ENCODE peak calls at places on chromosome 12, in eight cellular contexts. V, H, C, T, N, G, F and I are unnamed samples.

GRCh38 chr12:3055712-3056467 is 21.3 kb upstream of the TSPAN9 start:
- DNase-seq in C (no peak), T (no peak), V (no peak), G (no peak), F (peak), N (peak), H (no peak), I (no peak)

GRCh38 chr12:28946361-28946760 is 202.7 kb upstream of the FAR2 start:
- DNase-seq in H (no peak), T (no peak), F (no peak), C (no peak), G (no peak), V (no peak), N (no peak), I (no peak)

GRCh38 chr12:43284441-43284840 is 267.6 kb downstream of the ADAMTS20 start:
- DNase-seq in T (no peak), V (no peak), H (peak), C (no peak), F (peak), G (no peak), N (peak), I (no peak)

GRCh38 chr12:26740991-26741390 is 92.0 kb downstream of the ITPR2 start:
- DNase-seq in V (no peak), N (no peak), F (no peak), H (peak), G (no peak), C (no peak), T (peak), I (no peak)

GRCh38 chr12:63420206-63420644 is 248.1 kb downstream of the DPY19L2 start:
- DNase-seq in T (peak), G (peak), N (peak), H (peak), F (peak), V (peak), C (peak), I (no peak)

GRCh38 chr12:31574803-31575573 is 15.9 kb downstream of the DENND5B start:
- DNase-seq in G (no peak), C (no peak), F (peak), T (no peak), H (peak), N (peak), V (no peak), I (no peak)

GRCh38 chr12:2693204-2693860 is 101.4 kb upstream of the FKBP4 start:
- DNase-seq in T (no peak), N (no peak), F (no peak), H (no peak), V (no peak), G (no peak), C (no peak), I (no peak)

GRCh38 chr12:27334052-27334720 is 1.6 kb downstream of the BMAL2 start:
- DNase-seq in G (no peak), T (no peak), H (peak), C (no peak), N (no peak), F (no peak), V (no peak), I (no peak)

GRCh38 chr12:111954974-111955373 is 58.0 kb downstream of the TMEM116 start:
- DNase-seq in F (no peak), C (no peak), G (no peak), T (no peak), V (no peak), N (no peak), H (peak), I (no peak)

GRCh38 chr12:52041695-52042123 is 9.5 kb upstream of the NR4A1 start:
- DNase-seq in C (peak), V (no peak), G (no peak), N (peak), H (peak), F (peak), T (peak), I (peak)
- TF ChIP-seq CTCF in C (peak), V (no peak), G (no peak), N (no peak), H (no peak), F (peak), T (no peak), I (no peak)

GRCh38 chr12:124854637-124855184 is 9.0 kb downstream of the SCARB1 start:
- DNase-seq in C (no peak), T (no peak), H (no peak), F (no peak), N (no peak), G (no peak), V (no peak), I (no peak)

GRCh38 chr12:124855275-124855957 is 8.2 kb downstream of the SCARB1 start:
- DNase-seq in T (peak), H (no peak), N (no peak), G (no peak), C (no peak), V (no peak), F (no peak), I (no peak)

GRCh38 chr12:124857921-124858461 is 5.7 kb downstream of the SCARB1 start:
- DNase-seq in H (no peak), C (no peak), F (no peak), V (no peak), T (no peak), G (no peak), N (no peak), I (no peak)

GRCh38 chr12:124856842-124857178 is 6.9 kb downstream of the SCARB1 start:
- DNase-seq in V (no peak), C (no peak), H (no peak), G (no peak), T (no peak), F (no peak), N (no peak), I (no peak)

DNA sequence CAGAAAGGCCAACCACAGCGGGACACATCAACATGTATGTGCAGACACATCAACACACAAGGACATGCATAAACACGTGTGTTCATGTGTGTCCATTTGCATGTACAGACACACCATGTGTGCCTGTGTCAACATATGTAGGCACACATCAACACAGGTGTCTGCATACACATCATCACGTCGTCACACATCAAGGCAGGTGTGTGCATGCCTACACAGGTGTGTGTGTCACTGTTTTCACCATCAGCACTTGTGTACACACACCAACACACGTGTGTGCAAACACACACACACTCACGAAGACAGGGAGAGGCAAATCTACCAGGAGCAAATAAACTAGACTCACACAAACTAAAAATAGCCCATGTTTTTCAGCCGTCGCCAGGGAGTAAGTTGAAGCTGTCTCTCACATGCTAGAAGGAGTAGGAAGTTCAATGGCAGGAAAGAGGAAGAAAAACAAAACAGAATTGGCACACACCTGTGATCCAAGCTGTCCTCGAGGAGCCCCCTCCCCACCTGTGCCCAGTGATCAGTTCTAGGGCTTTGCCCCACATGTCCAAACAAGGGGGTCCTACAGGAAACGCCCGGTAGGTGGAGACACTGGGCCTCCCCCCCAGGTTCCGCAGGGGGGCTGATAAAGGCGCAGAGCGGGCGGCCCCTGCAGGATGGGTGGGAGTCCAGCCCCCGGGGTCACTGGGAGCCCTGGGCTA is 7.4 kb downstream of the SCARB1 start:
- DNase-seq in H (no peak), F (no peak), T (no peak), G (no peak), N (no peak), C (no peak), V (no peak), I (no peak)
- TF ChIP-seq CTCF in H (no peak), F (no peak), T (peak), G (no peak), N (no peak), C (peak), V (no peak), I (no peak)

DNA sequence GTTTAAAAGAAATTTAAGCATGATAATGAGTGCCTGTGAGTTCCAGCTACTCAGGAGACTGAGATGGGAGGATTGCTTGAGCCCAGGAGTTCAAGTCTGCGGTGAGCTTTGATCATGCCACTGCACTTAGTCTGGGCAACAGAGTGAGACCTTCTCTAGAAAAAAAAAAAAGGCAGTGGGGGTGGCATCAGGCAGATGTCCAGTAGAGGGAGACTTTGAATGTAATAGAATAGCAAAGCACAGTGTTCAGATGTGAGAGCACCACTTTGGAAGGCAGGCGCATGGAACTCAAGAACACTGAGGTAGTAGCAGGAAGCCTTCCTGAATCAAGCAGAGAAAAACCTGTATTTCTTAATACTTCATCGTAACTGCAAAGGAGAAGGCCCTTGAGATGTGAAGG is 394.5 kb upstream of the GARIN6 start:
- DNase-seq in T (no peak), N (no peak), V (no peak), G (peak), H (no peak), C (no peak), F (no peak), I (no peak)
- TF ChIP-seq CTCF in T (peak), N (no peak), V (no peak), G (peak), H (peak), C (peak), F (no peak), I (no peak)

GRCh38 chr12:61536525-61536924 is 723.7 kb upstream of the USP15 start:
- DNase-seq in F (no peak), V (no peak), N (no peak), H (peak), T (no peak), C (no peak), G (no peak), I (no peak)
- TF ChIP-seq CTCF in F (no peak), V (no peak), N (no peak), H (no peak), T (no peak), C (no peak), G (no peak), I (no peak)

GRCh38 chr12:115983226-115983798 is 294.2 kb downstream of the MED13L start:
- DNase-seq in C (no peak), F (no peak), H (peak), T (no peak), V (peak), N (no peak), G (peak), I (no peak)
- TF ChIP-seq CTCF in C (peak), F (peak), H (peak), T (no peak), V (no peak), N (peak), G (peak), I (no peak)

DNA sequence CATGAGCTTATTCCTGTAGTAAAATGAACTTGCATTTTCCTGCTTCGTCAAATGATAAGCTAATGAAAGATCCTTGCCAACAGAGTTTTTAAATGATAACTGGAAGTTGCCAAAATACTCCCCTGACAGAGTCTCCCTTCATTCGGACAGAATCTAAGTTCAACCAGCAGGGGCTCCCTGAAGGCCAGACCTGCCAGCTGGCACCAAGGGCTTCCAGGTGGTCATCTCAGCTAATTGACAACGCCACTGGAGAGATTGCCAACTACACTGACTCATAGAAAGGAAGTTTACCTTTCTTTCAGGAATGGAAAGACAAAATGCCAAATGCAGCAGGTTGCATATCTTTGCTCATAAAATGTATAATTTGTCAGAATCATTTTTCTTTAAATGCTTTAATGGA is 462.8 kb downstream of the GXYLT1 start:
- DNase-seq in G (peak), N (no peak), C (no peak), F (no peak), T (no peak), H (no peak), V (no peak), I (no peak)
- TF ChIP-seq CTCF in G (no peak), N (no peak), C (no peak), F (no peak), T (no peak), H (no peak), V (no peak), I (no peak)

DNA sequence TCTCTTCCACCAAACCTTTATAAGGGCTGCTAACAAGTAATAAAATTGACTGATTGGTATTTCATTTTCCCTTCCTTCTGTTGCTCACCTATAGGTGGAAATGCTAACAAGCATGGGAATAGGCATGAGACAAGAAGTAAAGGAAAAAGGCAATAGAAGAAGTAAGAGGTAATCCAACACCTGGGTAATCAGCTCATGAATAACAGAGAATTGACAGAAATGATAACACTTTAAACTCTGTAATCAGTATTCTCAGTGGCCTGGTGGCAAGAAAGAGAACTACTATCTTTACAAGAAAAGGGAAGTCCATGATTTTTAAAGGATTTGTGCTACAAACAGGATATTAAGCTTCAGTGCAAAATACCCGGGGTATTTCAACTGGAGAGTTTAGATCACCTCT is 737.8 kb downstream of the RERGL start:
- DNase-seq in N (no peak), C (no peak), G (no peak), V (no peak), H (no peak), F (no peak), T (no peak), I (no peak)
- TF ChIP-seq CTCF in N (no peak), C (no peak), G (no peak), V (peak), H (no peak), F (no peak), T (no peak), I (no peak)

GRCh38 chr12:108648371-108648770 is 14.7 kb upstream of the SELPLG start:
- DNase-seq in V (no peak), N (no peak), H (no peak), F (no peak), T (no peak), G (no peak), C (no peak), I (no peak)

GRCh38 chr12:108647936-108648287 is 14.2 kb upstream of the SELPLG start:
- DNase-seq in C (no peak), G (no peak), T (no peak), V (no peak), F (no peak), N (no peak), H (no peak), I (no peak)

GRCh38 chr12:108646597-108647190 is 13.0 kb upstream of the SELPLG start:
- DNase-seq in V (no peak), H (no peak), N (no peak), G (no peak), F (no peak), C (no peak), T (no peak), I (no peak)

GRCh38 chr12:108645686-108646596 is 12.2 kb upstream of the SELPLG start:
- DNase-seq in G (no peak), C (no peak), T (no peak), V (no peak), H (no peak), F (no peak), N (no peak), I (no peak)

GRCh38 chr12:108647199-108647935 is 13.7 kb upstream of the SELPLG start:
- DNase-seq in T (no peak), V (no peak), N (no peak), H (no peak), G (no peak), C (no peak), F (peak), I (no peak)
- TF ChIP-seq CTCF in T (no peak), V (no peak), N (no peak), H (no peak), G (no peak), C (no peak), F (no peak), I (no peak)

GRCh38 chr12:20128926-20129325 is 239.4 kb upstream of the PDE3A start:
- DNase-seq in C (no peak), N (peak), G (no peak), F (peak), T (no peak), V (no peak), H (no peak), I (no peak)
- TF ChIP-seq CTCF in C (no peak), N (no peak), G (no peak), F (no peak), T (no peak), V (no peak), H (no peak), I (no peak)